ENCODE peak calls at places on chromosome 11, in seven cellular contexts. One of them, this sample, is unnamed.

GRCh38 chr11:110069158-110069737 is 23.9 kb upstream of the ZC3H12C start:
- DNase-seq in adipocyte: peak; percentile 67
- DNase-seq in CD8-positive, alpha-beta T cell: no peak
- DNase-seq in H9: no peak
- DNase-seq in right cardiac atrium: peak; percentile 67
- DNase-seq in transverse colon: peak; percentile 57
- DNase-seq in uterus: no peak
- DNase-seq in this sample: no peak

GRCh38 chr11:78768345-78768744 is 193.7 kb upstream of the NARS2 start:
- DNase-seq in H9: no peak
- DNase-seq in transverse colon: no peak
- DNase-seq in adipocyte: no peak
- DNase-seq in uterus: no peak
- DNase-seq in CD8-positive, alpha-beta T cell: no peak
- DNase-seq in right cardiac atrium: no peak
- DNase-seq in this sample: no peak

GRCh38 chr11:77467233-77467632 is 6.7 kb downstream of the PAK1 start:
- DNase-seq in right cardiac atrium: no peak
- DNase-seq in CD8-positive, alpha-beta T cell: no peak
- DNase-seq in adipocyte: no peak
- DNase-seq in transverse colon: no peak
- DNase-seq in uterus: no peak
- DNase-seq in H9: no peak
- DNase-seq in this sample: no peak

GRCh38 chr11:111119751-111120150 is 125.8 kb upstream of the POU2AF2 start:
- DNase-seq in adipocyte: no peak
- DNase-seq in CD8-positive, alpha-beta T cell: no peak
- DNase-seq in transverse colon: no peak
- DNase-seq in uterus: no peak
- DNase-seq in right cardiac atrium: no peak
- DNase-seq in H9: no peak
- DNase-seq in this sample: no peak

GRCh38 chr11:45597116-45597515 is 68.3 kb downstream of the CHST1 start:
- DNase-seq in H9: no peak
- DNase-seq in right cardiac atrium: no peak
- DNase-seq in transverse colon: no peak
- DNase-seq in CD8-positive, alpha-beta T cell: no peak
- DNase-seq in adipocyte: no peak
- DNase-seq in uterus: no peak
- DNase-seq in this sample: no peak

GRCh38 chr11:64592656-64593055 is 1.6 kb downstream of the SLC22A12 start:
- DNase-seq in CD8-positive, alpha-beta T cell: no peak
- DNase-seq in uterus: no peak
- DNase-seq in transverse colon: no peak
- DNase-seq in adipocyte: no peak
- DNase-seq in right cardiac atrium: no peak
- DNase-seq in H9: no peak
- DNase-seq in this sample: peak; percentile 59

GRCh38 chr11:66473608-66474525 is 6.4 kb upstream of the DPP3 start:
- DNase-seq in adipocyte: no peak
- DNase-seq in uterus: no peak
- DNase-seq in CD8-positive, alpha-beta T cell: no peak
- DNase-seq in H9: no peak
- DNase-seq in right cardiac atrium: no peak
- DNase-seq in transverse colon: no peak
- DNase-seq in this sample: no peak

GRCh38 chr11:64334764-64335741 is 5.0 kb upstream of the CCDC88B start:
- DNase-seq in H9: peak; percentile 76
- DNase-seq in adipocyte: peak; percentile 70
- DNase-seq in transverse colon: peak; percentile 78
- DNase-seq in right cardiac atrium: no peak
- DNase-seq in uterus: no peak
- DNase-seq in CD8-positive, alpha-beta T cell: no peak
- DNase-seq in this sample: no peak

GRCh38 chr11:69355346-69355940 is 61.5 kb downstream of the MYEOV start:
- DNase-seq in H9: peak; percentile 15
- DNase-seq in transverse colon: no peak
- DNase-seq in CD8-positive, alpha-beta T cell: peak; percentile 4
- DNase-seq in uterus: no peak
- DNase-seq in right cardiac atrium: no peak
- DNase-seq in adipocyte: no peak
- DNase-seq in this sample: peak; percentile 59

GRCh38 chr11:66419825-66420224 is 1.0 kb upstream of the NPAS4 start:
- DNase-seq in uterus: peak; percentile 30
- DNase-seq in right cardiac atrium: no peak
- DNase-seq in H9: peak; percentile 76
- DNase-seq in CD8-positive, alpha-beta T cell: no peak
- DNase-seq in adipocyte: no peak
- DNase-seq in transverse colon: no peak
- DNase-seq in this sample: peak; percentile 80

GRCh38 chr11:47270331-47271271 is 668 bp downstream of the MADD start:
- DNase-seq in transverse colon: peak; percentile 34
- DNase-seq in CD8-positive, alpha-beta T cell: peak; percentile 37
- DNase-seq in adipocyte: peak; percentile 55
- DNase-seq in uterus: no peak
- DNase-seq in right cardiac atrium: no peak
- DNase-seq in H9: no peak
- DNase-seq in this sample: peak; percentile 69

GRCh38 chr11:12771875-12772274 is 97.7 kb downstream of the TEAD1 start:
- DNase-seq in right cardiac atrium: no peak
- DNase-seq in uterus: no peak
- DNase-seq in adipocyte: no peak
- DNase-seq in CD8-positive, alpha-beta T cell: no peak
- DNase-seq in H9: no peak
- DNase-seq in transverse colon: no peak
- DNase-seq in this sample: no peak

GRCh38 chr11:23995891-23996290 is 501.0 kb upstream of the LUZP2 start:
- DNase-seq in adipocyte: no peak
- DNase-seq in transverse colon: no peak
- DNase-seq in uterus: no peak
- DNase-seq in H9: no peak
- DNase-seq in right cardiac atrium: no peak
- DNase-seq in CD8-positive, alpha-beta T cell: no peak
- DNase-seq in this sample: no peak

GRCh38 chr11:110855246-110855645 is 143.0 kb upstream of the ARHGAP20 start:
- DNase-seq in CD8-positive, alpha-beta T cell: no peak
- DNase-seq in adipocyte: peak; percentile 60
- DNase-seq in uterus: no peak
- DNase-seq in H9: no peak
- DNase-seq in right cardiac atrium: no peak
- DNase-seq in transverse colon: no peak
- DNase-seq in this sample: no peak

GRCh38 chr11:45852712-45853101 is 5.4 kb downstream of the CRY2 start:
- DNase-seq in transverse colon: no peak
- DNase-seq in CD8-positive, alpha-beta T cell: no peak
- DNase-seq in right cardiac atrium: peak; percentile 66
- DNase-seq in adipocyte: no peak
- DNase-seq in uterus: no peak
- DNase-seq in H9: peak; percentile 48
- DNase-seq in this sample: no peak

GRCh38 chr11:86692317-86692716 is 19.9 kb upstream of the ME3 start:
- DNase-seq in adipocyte: peak; percentile 36
- DNase-seq in uterus: no peak
- DNase-seq in H9: no peak
- DNase-seq in CD8-positive, alpha-beta T cell: no peak
- DNase-seq in transverse colon: no peak
- DNase-seq in right cardiac atrium: no peak
- DNase-seq in this sample: no peak

GRCh38 chr11:17161515-17161914 is 46.3 kb downstream of the PIK3C2A start:
- DNase-seq in transverse colon: no peak
- DNase-seq in uterus: no peak
- DNase-seq in right cardiac atrium: no peak
- DNase-seq in adipocyte: no peak
- DNase-seq in H9: no peak
- DNase-seq in CD8-positive, alpha-beta T cell: no peak
- DNase-seq in this sample: no peak

GRCh38 chr11:68408512-68408911 is 52.0 kb upstream of the PPP6R3 start:
- DNase-seq in CD8-positive, alpha-beta T cell: no peak
- DNase-seq in transverse colon: no peak
- DNase-seq in uterus: no peak
- DNase-seq in adipocyte: peak; percentile 9
- DNase-seq in right cardiac atrium: no peak
- DNase-seq in H9: no peak
- DNase-seq in this sample: no peak

GRCh38 chr11:47004595-47005033 is 68.1 kb downstream of the CSTPP1 start:
- DNase-seq in transverse colon: peak; percentile 71
- DNase-seq in uterus: peak; percentile 82
- DNase-seq in CD8-positive, alpha-beta T cell: no peak
- DNase-seq in adipocyte: peak; percentile 97
- DNase-seq in right cardiac atrium: peak; percentile 78
- DNase-seq in H9: no peak
- DNase-seq in this sample: peak; percentile 81

GRCh38 chr11:69636870-69637600 is 3.9 kb upstream of the CCND1 start:
- DNase-seq in adipocyte: no peak
- DNase-seq in CD8-positive, alpha-beta T cell: no peak
- DNase-seq in H9: no peak
- DNase-seq in right cardiac atrium: no peak
- DNase-seq in transverse colon: no peak
- DNase-seq in uterus: no peak
- DNase-seq in this sample: peak; percentile 71

GRCh38 chr11:46294365-46295309 is 17.2 kb downstream of the CREB3L1 start:
- DNase-seq in adipocyte: peak; percentile 92
- DNase-seq in transverse colon: no peak
- DNase-seq in right cardiac atrium: no peak
- DNase-seq in CD8-positive, alpha-beta T cell: no peak
- DNase-seq in H9: peak; percentile 79
- DNase-seq in uterus: peak; percentile 61
- DNase-seq in this sample: no peak

GRCh38 chr11:10669258-10670033 is 24.1 kb downstream of the IRAG1 start:
- DNase-seq in adipocyte: peak; percentile 71
- DNase-seq in right cardiac atrium: no peak
- DNase-seq in uterus: peak; percentile 72
- DNase-seq in CD8-positive, alpha-beta T cell: no peak
- DNase-seq in H9: no peak
- DNase-seq in transverse colon: no peak
- DNase-seq in this sample: no peak

GRCh38 chr11:46117842-46118241 is 3.4 kb downstream of the PHF21A start:
- DNase-seq in adipocyte: no peak
- DNase-seq in transverse colon: no peak
- DNase-seq in CD8-positive, alpha-beta T cell: no peak
- DNase-seq in H9: no peak
- DNase-seq in right cardiac atrium: no peak
- DNase-seq in uterus: no peak
- DNase-seq in this sample: no peak

GRCh38 chr11:3356858-3357257 is 22.1 kb downstream of the ZNF195 start:
- DNase-seq in CD8-positive, alpha-beta T cell: no peak
- DNase-seq in right cardiac atrium: no peak
- DNase-seq in H9: no peak
- DNase-seq in uterus: no peak
- DNase-seq in transverse colon: no peak
- DNase-seq in adipocyte: no peak
- DNase-seq in this sample: no peak
- H3K9me3 ChIP-seq in CD8-positive, alpha-beta T cell: peaks cover 55% of the 10 kb centered on the region
- H3K9me3 ChIP-seq in right cardiac atrium: peaks cover 23% of the 10 kb centered on the region
- H3K9me3 ChIP-seq in H9: peaks cover 49% of the 10 kb centered on the region
- H3K9me3 ChIP-seq in uterus: no peaks in the 10 kb centered on the region
- H3K9me3 ChIP-seq in transverse colon: peaks cover 57% of the 10 kb centered on the region
- H3K9me3 ChIP-seq in adipocyte: peaks cover 98% of the 10 kb centered on the region
- H3K9me3 ChIP-seq in this sample: peaks cover 15% of the 10 kb centered on the region

DNA sequence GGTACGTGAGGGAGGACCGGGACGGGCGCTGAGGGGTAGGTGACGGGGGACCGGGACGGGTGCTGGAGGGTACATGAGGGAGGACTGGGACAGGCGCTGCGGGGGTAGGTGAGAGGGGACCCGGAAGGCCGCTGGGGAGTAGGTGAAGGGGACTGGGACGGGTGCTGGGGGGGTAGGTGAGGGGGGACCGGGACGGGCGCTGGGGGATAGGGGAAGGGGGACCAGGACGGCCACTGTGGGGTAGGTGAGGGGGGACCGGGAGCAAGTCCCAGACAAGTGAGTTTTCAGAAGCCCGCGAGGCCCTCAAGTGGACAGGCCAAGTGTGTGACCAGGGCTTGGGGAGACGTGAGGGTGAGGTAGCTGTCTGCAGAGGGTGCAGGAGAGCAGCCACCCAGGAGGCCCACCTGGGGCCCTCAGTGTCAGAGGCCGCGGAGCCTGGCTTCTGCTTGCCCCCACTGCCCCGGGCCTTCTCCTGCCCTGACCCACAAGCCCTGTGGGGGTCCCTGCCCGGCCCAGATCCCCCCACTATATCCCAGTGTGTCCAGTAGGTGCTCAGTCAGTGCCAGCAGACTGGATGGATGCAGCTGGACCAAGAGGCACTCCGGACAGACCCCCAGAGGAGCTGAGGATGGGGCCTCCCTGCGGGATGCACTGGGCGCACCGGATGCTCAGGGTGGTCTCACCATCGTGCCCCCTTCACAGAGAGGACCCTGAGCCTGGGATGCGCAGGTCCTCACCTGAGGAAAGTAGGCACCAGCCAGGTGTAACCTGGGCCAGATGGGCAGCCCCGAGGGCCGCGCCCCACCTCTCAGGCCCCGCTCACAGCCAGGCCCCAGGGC is 44.2 kb upstream of the TH start:
- DNase-seq in CD8-positive, alpha-beta T cell: no peak
- DNase-seq in uterus: no peak
- DNase-seq in right cardiac atrium: no peak
- DNase-seq in adipocyte: no peak
- DNase-seq in H9: peak; percentile 37
- DNase-seq in transverse colon: no peak
- DNase-seq in this sample: peak; percentile 72
- H3K4me1 ChIP-seq in CD8-positive, alpha-beta T cell: peaks cover 25% of the 10 kb centered on the region
- H3K4me1 ChIP-seq in uterus: no peaks in the 10 kb centered on the region
- H3K4me1 ChIP-seq in right cardiac atrium: no peaks in the 10 kb centered on the region
- H3K4me1 ChIP-seq in adipocyte: no peaks in the 10 kb centered on the region
- H3K4me1 ChIP-seq in H9: peaks cover 3% of the 10 kb centered on the region
- H3K4me1 ChIP-seq in transverse colon: peaks cover 14% of the 10 kb centered on the region
- H3K4me1 ChIP-seq in this sample: no peaks in the 10 kb centered on the region

GRCh38 chr11:2649400-2649799 is 50.4 kb downstream of the KCNQ1OT1 start:
- DNase-seq in right cardiac atrium: no peak
- DNase-seq in CD8-positive, alpha-beta T cell: no peak
- DNase-seq in adipocyte: no peak
- DNase-seq in H9: no peak
- DNase-seq in transverse colon: no peak
- DNase-seq in uterus: no peak
- DNase-seq in this sample: no peak
- H3K9me3 ChIP-seq in right cardiac atrium: peaks cover 6% of the 10 kb centered on the region
- H3K9me3 ChIP-seq in CD8-positive, alpha-beta T cell: peaks cover 17% of the 10 kb centered on the region
- H3K9me3 ChIP-seq in adipocyte: peaks cover 97% of the 10 kb centered on the region
- H3K9me3 ChIP-seq in H9: peaks cover 61% of the 10 kb centered on the region
- H3K9me3 ChIP-seq in transverse colon: peaks cover 61% of the 10 kb centered on the region
- H3K9me3 ChIP-seq in uterus: no peaks in the 10 kb centered on the region
- H3K9me3 ChIP-seq in this sample: peaks cover 33% of the 10 kb centered on the region

GRCh38 chr11:8812438-8812837 is 98.6 kb upstream of the AKIP1 start:
- DNase-seq in uterus: peak; percentile 64
- DNase-seq in right cardiac atrium: peak; percentile 50
- DNase-seq in H9: no peak
- DNase-seq in CD8-positive, alpha-beta T cell: no peak
- DNase-seq in transverse colon: no peak
- DNase-seq in adipocyte: peak; percentile 45
- DNase-seq in this sample: peak; percentile 78
- H3K4me1 ChIP-seq in uterus: peaks cover 11% of the 10 kb centered on the region
- H3K4me1 ChIP-seq in right cardiac atrium: peaks cover 6% of the 10 kb centered on the region
- H3K4me1 ChIP-seq in H9: peaks cover 8% of the 10 kb centered on the region
- H3K4me1 ChIP-seq in CD8-positive, alpha-beta T cell: peaks cover 7% of the 10 kb centered on the region
- H3K4me1 ChIP-seq in transverse colon: peaks cover 60% of the 10 kb centered on the region
- H3K4me1 ChIP-seq in adipocyte: peaks cover 68% of the 10 kb centered on the region
- H3K4me1 ChIP-seq in this sample: peaks cover 2% of the 10 kb centered on the region

This sample was measured in aorta.